ENCODE peak calls at places on chromosomes 6 and 20, in seven cellular contexts. L is ureter; W is NCI-H82; Y is iris pigment epithelial cell; D is activated naive CD4-positive, alpha-beta T cell; M is neural progenitor cell; E is activated T-cell treated with anti-CD3 and anti-CD28 coated beads for 24 hours. U is an unnamed sample.

GRCh38 chr20:4108495-4109306 is 93.3 kb upstream of the RNF24 start:
- DNase-seq in E (peak), D (no peak), Y (peak), W (peak), L (peak), M (peak), U (peak)

GRCh38 chr6:34571388-34571787 is 15.3 kb upstream of the SPDEF start:
- DNase-seq in L (no peak), Y (no peak), W (no peak), M (no peak), E (no peak), D (no peak), U (no peak)

GRCh38 chr6:157099912-157100593 is 223.3 kb downstream of the TMEM242 start:
- DNase-seq in L (no peak), D (no peak), Y (no peak), M (no peak), W (no peak), E (peak), U (peak)

GRCh38 chr6:74177496-74177895 is 481.5 kb downstream of the CD109 start:
- DNase-seq in Y (no peak), D (no peak), W (no peak), E (no peak), M (no peak), L (no peak), U (no peak)

GRCh38 chr6:14454467-14454763 is 336.8 kb downstream of the CD83 start:
- DNase-seq in E (no peak), M (no peak), Y (no peak), W (no peak), D (no peak), L (no peak), U (peak)

GRCh38 chr20:34500823-34501222 is 15.4 kb upstream of the DYNLRB1 start:
- DNase-seq in M (no peak), W (no peak), D (no peak), E (no peak), L (no peak), Y (no peak), U (no peak)

GRCh38 chr6:157518399-157519250 is 137.6 kb downstream of the ZDHHC14 start:
- DNase-seq in W (no peak), L (no peak), D (no peak), E (no peak), Y (no peak), M (no peak), U (no peak)

GRCh38 chr6:167120557-167121030 is 2.3 kb upstream of the CCR6 start:
- DNase-seq in D (no peak), M (no peak), W (no peak), Y (no peak), E (no peak), L (no peak), U (no peak)

GRCh38 chr20:4858000-4858399 is 136.3 kb downstream of the PRND start:
- DNase-seq in E (no peak), M (no peak), W (no peak), D (no peak), L (no peak), Y (no peak), U (no peak)

GRCh38 chr6:74182992-74183391 is 487.0 kb downstream of the CD109 start:
- DNase-seq in E (no peak), D (no peak), W (no peak), L (no peak), M (no peak), Y (no peak), U (no peak)

GRCh38 chr6:159110013-159110412 is 59.2 kb upstream of the FNDC1 start:
- DNase-seq in Y (peak), W (peak), L (peak), D (no peak), M (peak), E (no peak), U (no peak)

GRCh38 chr6:2155206-2155605 is 90.2 kb downstream of the GMDS start:
- DNase-seq in E (no peak), L (no peak), M (no peak), D (no peak), W (no peak), Y (no peak), U (no peak)

GRCh38 chr20:38724603-38725457 is 544 bp downstream of the SLC32A1 start:
- DNase-seq in M (peak), W (peak), D (no peak), E (no peak), Y (no peak), L (no peak), U (no peak)

GRCh38 chr20:46423342-46423741 is 16.9 kb upstream of the ELMO2 start:
- DNase-seq in L (no peak), E (no peak), M (no peak), D (no peak), Y (no peak), W (no peak), U (no peak)

GRCh38 chr20:58981564-58982364 is 708 bp downstream of the NELFCD start:
- DNase-seq in L (no peak), E (no peak), Y (no peak), W (peak), M (no peak), D (no peak), U (no peak)

GRCh38 chr6:20186981-20187380 is 25.3 kb downstream of the MBOAT1 start:
- DNase-seq in Y (no peak), M (no peak), D (no peak), W (no peak), E (no peak), L (no peak), U (no peak)

GRCh38 chr6:26324295-26324727 is 40.7 kb upstream of the BTN3A2 start:
- DNase-seq in E (no peak), M (no peak), D (no peak), W (no peak), L (no peak), Y (no peak), U (no peak)

U was measured in stimulated activated naive CD8-positive, alpha-beta T cell treated with anti-CD3 and anti-CD28 coated beads, Interleukin-15, amount 100 ng/mL, for 72 hours.